ENCODE peak calls at places on chromosomes 2 and 18, in six cellular contexts. K, S, G, I, Z and E are unnamed samples.
A peak's percentile ranks its signal among the peaks of the same experiment; 100 is the strongest.

GRCh38 chr2:71832844-71833243 is 314.8 kb downstream of the CYP26B1 start:
- DNase-seq in K (no peak), G (no peak), I (no peak), Z (no peak), S (no peak), E (no peak)

GRCh38 chr2:239289545-239289944 is 111.3 kb downstream of the HDAC4 start:
- DNase-seq in I (no peak), S (no peak), Z (no peak), K (no peak), G (no peak), E (no peak)

GRCh38 chr2:37585982-37586621 is 85.3 kb downstream of the CDC42EP3 start:
- DNase-seq in S (peak; percentile 78), Z (no peak), G (no peak), I (no peak), K (peak; percentile 68), E (no peak)

GRCh38 chr2:70769450-70769849 is 1.4 kb upstream of the ADD2 start:
- DNase-seq in I (no peak), S (no peak), G (no peak), Z (no peak), K (no peak), E (no peak)

GRCh38 chr2:193985272-193985671 is 1671.8 kb upstream of the SLC39A10 start:
- DNase-seq in S (no peak), G (no peak), Z (no peak), K (no peak), I (no peak), E (no peak)

GRCh38 chr2:190875881-190876280 is 4.7 kb upstream of the GLS start:
- DNase-seq in Z (no peak), G (no peak), K (no peak), I (no peak), S (no peak), E (no peak)

GRCh38 chr2:85905187-85905666 is 16.4 kb upstream of the ST3GAL5 start:
- DNase-seq in Z (no peak), K (no peak), I (peak; percentile 40), G (no peak), S (peak; percentile 92), E (peak; percentile 68)

GRCh38 chr2:39697480-39697879 is 31.8 kb downstream of the TMEM178A start:
- DNase-seq in S (peak; percentile 14), I (no peak), K (no peak), Z (no peak), G (no peak), E (no peak)

GRCh38 chr2:7692657-7693161 is 775.5 kb downstream of the RNF144A start:
- DNase-seq in G (no peak), I (no peak), Z (no peak), S (peak; percentile 58), K (peak; percentile 66), E (no peak)

GRCh38 chr2:25379535-25379934 is 37.8 kb upstream of the DNMT3A start:
- DNase-seq in Z (no peak), G (peak; percentile 1), S (no peak), I (no peak), K (peak; percentile 9), E (no peak)

GRCh38 chr2:24491626-24492282 is 700 bp downstream of the NCOA1 start:
- DNase-seq in I (peak; percentile 75), G (peak; percentile 66), K (peak; percentile 81), S (peak; percentile 46), Z (peak; percentile 42), E (no peak)

GRCh38 chr2:113795405-113795920 is 39.0 kb upstream of the SLC35F5 start:
- DNase-seq in Z (no peak), I (peak; percentile 9), S (peak; percentile 51), G (no peak), K (no peak), E (no peak)

GRCh38 chr2:99442837-99443236 is 47.0 kb downstream of the REV1 start:
- DNase-seq in I (peak; percentile 7), Z (no peak), K (no peak), G (no peak), S (peak; percentile 40), E (no peak)

GRCh38 chr18:69444221-69444620 is 43.5 kb downstream of the DOK6 start:
- DNase-seq in G (no peak), Z (no peak), S (peak; percentile 6), K (no peak), I (no peak), E (no peak)

GRCh38 chr2:46270384-46270783 is 26.8 kb upstream of the EPAS1 start:
- DNase-seq in S (peak; percentile 17), Z (no peak), K (no peak), I (no peak), G (no peak), E (no peak)

GRCh38 chr2:231387904-231388724 is 7.4 kb upstream of the B3GNT7 start:
- DNase-seq in S (peak; percentile 61), G (peak; percentile 25), I (no peak), K (peak; percentile 66), Z (no peak), E (no peak)

GRCh38 chr18:5285326-5285725 is 10.2 kb downstream of the ZBTB14 start:
- DNase-seq in K (no peak), Z (no peak), S (no peak), G (no peak), I (no peak), E (no peak)

DNA sequence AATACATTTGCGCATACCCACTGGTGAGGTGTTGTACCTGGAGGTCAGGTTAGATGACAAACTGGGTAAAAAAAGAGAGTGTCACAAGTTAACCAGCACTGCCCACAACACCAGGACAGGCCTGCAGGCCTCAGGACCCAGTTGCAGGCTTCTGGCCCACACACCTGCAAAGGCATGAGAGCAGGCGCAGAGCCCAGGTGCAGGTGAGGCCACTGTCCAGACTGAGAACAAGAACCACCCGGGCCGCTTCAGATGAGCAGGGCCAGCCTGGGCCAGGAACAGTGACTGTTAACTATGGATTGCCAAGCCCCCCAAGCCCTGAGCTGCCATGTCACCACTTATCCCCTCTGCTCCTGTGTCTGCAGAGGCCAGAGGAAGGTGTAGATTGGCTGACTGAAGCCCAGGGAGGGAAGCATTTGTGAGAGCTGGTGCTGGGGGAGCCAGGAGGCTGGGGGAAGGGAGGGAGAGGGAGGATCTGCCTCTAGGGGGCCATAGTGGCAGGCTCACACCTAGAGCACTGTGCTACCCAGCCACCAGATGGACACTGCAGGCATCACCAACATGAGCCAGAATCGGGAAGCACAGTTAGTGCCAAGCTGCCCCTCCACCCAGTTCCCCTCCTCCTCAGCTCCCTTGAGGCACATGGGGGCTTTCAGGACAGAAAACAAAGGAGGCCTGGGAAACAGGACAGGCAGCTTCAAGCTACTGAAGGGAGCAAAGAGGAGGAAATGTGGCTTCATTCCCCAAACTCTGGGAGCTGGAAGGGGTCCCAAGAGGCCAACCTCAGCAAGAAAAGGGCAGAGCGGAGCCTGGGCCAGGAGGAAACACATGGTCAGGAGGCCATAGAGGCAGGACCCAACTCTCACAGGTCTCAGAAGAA is 35.4 kb downstream of the SFXN5 start:
- DNase-seq in S (no peak), K (no peak), Z (no peak), I (peak; percentile 51), G (peak; percentile 53), E (no peak)
- TF ChIP-seq CTCF in S (no peak), K (no peak), Z (no peak), I (peak; percentile 44), G (no peak), E (peak; percentile 18)

DNA sequence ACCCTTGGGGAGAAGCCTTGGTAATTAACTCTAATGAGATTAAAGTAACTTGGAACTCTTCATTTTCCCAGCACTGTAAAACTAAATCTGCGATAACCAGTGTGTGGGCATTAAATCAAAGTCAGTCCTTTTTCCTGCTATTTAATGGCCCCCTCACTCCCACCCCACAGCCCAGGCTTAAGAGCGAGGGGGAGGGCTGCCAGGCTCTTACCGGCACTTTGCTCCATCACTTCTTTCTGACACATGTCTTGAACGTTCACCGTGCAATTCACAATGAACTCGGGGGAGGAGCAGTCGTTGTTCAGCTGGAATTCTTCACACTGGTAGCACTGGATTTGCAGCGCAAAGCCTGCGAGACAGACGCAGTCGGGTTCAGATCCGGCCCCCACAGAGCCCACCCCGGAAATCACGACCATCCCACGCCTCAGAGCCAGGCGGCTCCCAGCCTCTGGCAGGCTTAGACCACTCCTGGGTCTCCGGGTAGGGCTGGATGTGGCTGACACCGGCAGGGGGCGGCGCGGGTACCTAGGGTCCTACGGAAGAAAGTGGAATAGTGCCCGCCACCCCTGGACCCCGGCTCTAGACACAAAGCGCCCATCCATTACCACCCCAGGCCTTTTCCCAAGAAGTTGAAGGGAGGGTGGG is 1.7 kb downstream of the LYPD1 start:
- DNase-seq in K (no peak), I (peak; percentile 76), S (no peak), G (peak; percentile 67), Z (no peak), E (no peak)
- TF ChIP-seq CTCF in K (no peak), I (peak; percentile 60), S (no peak), G (peak; percentile 21), Z (no peak), E (peak; percentile 55)

GRCh38 chr2:42045956-42046748 is 1.7 kb upstream of the PKDCC start:
- DNase-seq in K (no peak), G (no peak), Z (no peak), S (no peak), I (peak; percentile 63), E (no peak)

GRCh38 chr2:42046819-42047487 is 868 bp upstream of the PKDCC start:
- DNase-seq in K (no peak), S (peak; percentile 67), G (peak; percentile 82), Z (no peak), I (peak; percentile 97), E (peak; percentile 24)

GRCh38 chr2:42044939-42045338 is 2.9 kb upstream of the PKDCC start:
- DNase-seq in Z (no peak), I (no peak), S (no peak), G (no peak), K (no peak), E (no peak)

GRCh38 chr2:42043789-42044394 is 3.9 kb upstream of the PKDCC start:
- DNase-seq in I (no peak), Z (no peak), S (no peak), K (no peak), G (no peak), E (no peak)

DNA sequence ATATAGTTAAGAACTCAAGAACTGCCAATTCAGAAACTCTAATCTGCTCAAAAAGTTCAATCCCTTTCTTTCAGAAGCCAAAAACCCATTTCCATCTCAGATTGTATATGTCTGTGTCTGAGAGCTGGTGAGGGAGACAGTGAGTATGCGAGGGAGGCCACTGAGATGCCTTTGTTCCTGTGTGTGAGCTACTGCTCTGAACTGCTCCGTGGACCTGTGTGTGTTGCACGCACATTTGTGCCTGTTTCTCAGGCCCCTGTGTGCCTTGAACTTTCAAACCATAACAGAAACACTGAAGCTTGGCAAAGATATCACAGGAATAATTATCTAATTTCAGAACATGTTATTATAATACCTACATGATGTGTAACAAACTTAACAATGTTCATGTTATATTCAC is 2.4 kb upstream of the PKDCC start:
- DNase-seq in S (no peak), G (no peak), Z (no peak), I (no peak), K (no peak), E (no peak)
- TF ChIP-seq CTCF in S (no peak), G (no peak), Z (no peak), I (no peak), K (no peak), E (no peak)

GRCh38 chr2:31240406-31241365 is 6.7 kb downstream of the EHD3 start:
- DNase-seq in G (no peak), Z (no peak), I (no peak), S (no peak), K (no peak), E (no peak)

GRCh38 chr2:31243053-31243452 is 9.1 kb downstream of the EHD3 start:
- DNase-seq in S (no peak), G (no peak), K (no peak), Z (no peak), I (no peak), E (no peak)

GRCh38 chr2:31241625-31242270 is 7.8 kb downstream of the EHD3 start:
- DNase-seq in G (no peak), S (no peak), K (peak; percentile 69), Z (no peak), I (no peak), E (no peak)

GRCh38 chr2:31246184-31246852 is 12.4 kb downstream of the EHD3 start:
- DNase-seq in Z (no peak), K (no peak), S (no peak), G (no peak), I (no peak), E (no peak)

GRCh38 chr2:31244101-31244500 is 10.1 kb downstream of the EHD3 start:
- DNase-seq in I (no peak), G (no peak), Z (no peak), K (no peak), S (no peak), E (no peak)
- TF ChIP-seq CTCF in I (no peak), G (no peak), Z (no peak), K (no peak), S (no peak), E (no peak)